ENCODE peak calls at places on chromosomes 1 and 21, in five cellular contexts. X is PC-3; P is CD8-positive, alpha-beta T cell; C is OCI-LY7; Q is GM23338. B is an unnamed sample. For H3K4me1 and H3K36me3, the result is how much of the 10 kb centered on the place peaks cover.

GRCh38 chr21:45130324-45130774 is 56.0 kb downstream of the ADARB1 start:
- DNase-seq in X (peak), C (no peak), P (no peak), Q (no peak), B (no peak)

GRCh38 chr1:214120951-214121350 is 133.2 kb downstream of the PROX1 start:
- DNase-seq in X (no peak), Q (no peak), C (no peak), P (no peak), B (no peak)

GRCh38 chr1:45863117-45863670 is 59.8 kb downstream of the MAST2 start:
- DNase-seq in P (no peak), C (peak), Q (no peak), X (no peak), B (no peak)

GRCh38 chr1:220186752-220187151 is 85.5 kb downstream of the RAB3GAP2 start:
- DNase-seq in Q (no peak), C (no peak), X (no peak), P (no peak), B (no peak)

GRCh38 chr1:61170328-61171238 is 88.2 kb downstream of the NFIA start:
- DNase-seq in X (peak), P (no peak), Q (no peak), C (no peak), B (no peak)

GRCh38 chr1:209707308-209707707 is 2.7 kb downstream of the HSD11B1 start:
- DNase-seq in X (peak), Q (no peak), P (no peak), C (no peak), B (no peak)

GRCh38 chr1:79198841-79199240 is 192.3 kb upstream of the ADGRL4 start:
- DNase-seq in C (no peak), X (peak), Q (no peak), P (no peak), B (no peak)

GRCh38 chr1:224490540-224491537 is 56.2 kb upstream of the WDR26 start:
- DNase-seq in Q (no peak), P (no peak), C (no peak), X (no peak), B (no peak)

GRCh38 chr21:45037986-45038385 is 36.4 kb upstream of the ADARB1 start:
- DNase-seq in Q (no peak), P (no peak), X (no peak), C (no peak), B (no peak)

GRCh38 chr1:150805899-150806298 is 2.2 kb downstream of the CTSK start:
- DNase-seq in P (no peak), C (no peak), Q (peak), X (no peak), B (no peak)

GRCh38 chr1:185846672-185847440 is 112.7 kb downstream of the HMCN1 start:
- DNase-seq in P (no peak), X (no peak), Q (no peak), C (no peak), B (no peak)

GRCh38 chr1:78184460-78185072 is 138.8 kb downstream of the GIPC2 start:
- DNase-seq in C (no peak), X (no peak), P (no peak), Q (no peak), B (no peak)

GRCh38 chr1:23083714-23084480 is 64.6 kb downstream of the KDM1A start:
- DNase-seq in P (no peak), Q (no peak), X (no peak), C (no peak), B (no peak)

GRCh38 chr1:53278294-53278693 is 40.0 kb upstream of the MAGOH start:
- DNase-seq in C (peak), Q (peak), P (peak), X (peak), B (peak)

GRCh38 chr1:179547021-179547535 is 28.7 kb downstream of the NPHS2 start:
- DNase-seq in X (no peak), C (no peak), P (no peak), Q (no peak), B (no peak)

GRCh38 chr21:37564924-37565529 is 198.5 kb downstream of the DYRK1A start:
- DNase-seq in X (peak), Q (no peak), C (no peak), P (no peak), B (no peak)

GRCh38 chr1:116722016-116722838 is 32.0 kb upstream of the CD2 start:
- DNase-seq in C (no peak), Q (no peak), P (no peak), X (peak), B (no peak)

DNA sequence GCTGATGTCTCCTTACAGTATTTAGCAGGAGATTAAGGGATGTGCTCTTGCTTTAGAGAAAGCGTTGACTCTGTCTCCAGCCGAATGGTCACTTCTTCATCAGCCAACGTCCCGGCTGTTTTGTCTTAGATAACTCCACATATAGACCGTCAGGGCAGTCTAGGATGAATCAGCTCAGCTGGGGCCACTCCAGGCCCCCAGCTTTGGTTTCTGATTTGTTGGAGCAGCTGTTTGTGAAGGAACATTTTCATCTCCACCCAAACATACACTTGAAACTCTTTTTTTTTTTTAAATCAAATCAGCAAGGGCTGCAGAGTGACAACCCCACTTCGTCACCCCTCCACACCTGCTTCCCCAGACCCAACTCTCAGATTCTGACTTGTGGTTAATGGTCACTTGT is 206.1 kb upstream of the GALNT2 start:
- DNase-seq in C (no peak), P (no peak), Q (no peak), X (no peak), B (no peak)
- H3K27ac ChIP-seq in C (no peak), P (no peak), Q (no peak), X (no peak), B (no peak)

DNA sequence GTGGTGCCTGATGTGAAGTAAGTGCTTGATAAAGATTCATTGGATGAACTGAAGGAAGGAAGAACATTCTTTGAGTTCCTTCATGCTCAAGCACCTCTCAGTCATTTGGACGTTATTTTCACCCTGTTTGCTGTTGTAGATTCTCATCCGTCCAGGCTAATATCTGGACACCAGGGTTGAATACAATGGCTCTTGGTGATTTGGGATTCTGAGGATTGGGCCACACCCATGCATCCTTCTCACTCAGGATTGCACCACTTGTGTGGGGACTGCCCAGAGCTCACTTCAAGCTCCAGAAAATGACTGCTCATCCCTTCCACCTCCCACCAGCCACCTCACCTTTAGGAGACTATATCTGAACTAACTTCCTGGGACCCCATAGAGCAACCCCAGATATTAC is 117.1 kb upstream of the IPO9 start:
- DNase-seq in P (no peak), Q (no peak), X (no peak), C (no peak), B (no peak)
- H3K4me1 ChIP-seq in P (under half), Q (under half), X (under half), C (under half), B (under half)

GRCh38 chr1:21509351-21510112 is at the start of gene ALPL:
- DNase-seq in C (no peak), X (no peak), P (no peak), Q (peak), B (no peak)

GRCh38 chr1:21508580-21509350 is 458 bp upstream of the ALPL start:
- DNase-seq in P (peak), C (peak), X (peak), Q (peak), B (peak)

GRCh38 chr1:21510113-21510493 is 880 bp downstream of the ALPL start:
- DNase-seq in Q (peak), C (no peak), X (no peak), P (no peak), B (no peak)

GRCh38 chr1:21511579-21512522 is 2.6 kb downstream of the ALPL start:
- DNase-seq in X (no peak), P (no peak), Q (no peak), C (no peak), B (no peak)

DNA sequence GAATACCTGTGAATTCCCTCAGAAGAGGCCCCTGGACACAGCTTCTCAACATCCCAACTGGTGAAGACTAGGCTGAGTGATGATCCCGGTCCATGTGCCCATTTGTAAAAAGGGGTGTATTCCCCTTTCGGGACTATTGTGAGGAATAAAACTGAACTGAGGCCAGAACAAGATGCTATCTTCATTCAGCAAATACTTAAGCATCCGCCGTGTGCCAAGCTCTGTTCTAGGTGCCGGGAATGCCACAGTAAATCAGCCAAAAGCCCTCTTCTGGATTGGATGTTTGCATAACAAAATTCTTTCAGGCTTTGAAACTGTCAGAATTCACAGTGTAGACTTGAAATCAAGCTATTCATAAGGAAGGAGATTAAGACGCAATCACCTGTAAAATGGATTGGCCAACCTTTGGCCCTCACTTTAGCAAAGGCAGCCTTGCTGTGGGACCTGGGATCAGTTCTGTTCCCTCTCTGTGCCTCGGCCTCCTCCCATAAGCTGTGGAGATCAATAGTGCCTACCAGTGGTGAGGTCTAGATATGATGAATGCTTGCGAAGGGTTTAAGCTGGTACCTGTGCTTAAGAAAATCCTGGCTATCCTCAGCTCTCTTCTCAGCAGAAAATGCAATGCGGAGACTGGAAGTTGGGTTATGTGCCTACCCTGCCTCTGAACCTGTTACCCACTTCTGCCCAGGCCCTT is 1.8 kb downstream of the ALPL start:
- DNase-seq in C (no peak), X (no peak), Q (no peak), P (no peak), B (no peak)
- H3K36me3 ChIP-seq in C (under half), X (under half), Q (under half), P (under half), B (under half)

GRCh38 chr1:24383381-24383940 is 30.1 kb downstream of the STPG1 start:
- DNase-seq in P (no peak), Q (no peak), X (no peak), C (no peak), B (no peak)

GRCh38 chr1:24379733-24380315 is 33.8 kb downstream of the STPG1 start:
- DNase-seq in Q (no peak), C (no peak), X (peak), P (no peak), B (no peak)

GRCh38 chr1:24381256-24381655 is 32.3 kb downstream of the STPG1 start:
- DNase-seq in C (no peak), X (no peak), P (no peak), Q (no peak), B (no peak)

GRCh38 chr1:24382165-24382577 is 31.4 kb downstream of the STPG1 start:
- DNase-seq in P (no peak), C (no peak), X (no peak), Q (no peak), B (no peak)

DNA sequence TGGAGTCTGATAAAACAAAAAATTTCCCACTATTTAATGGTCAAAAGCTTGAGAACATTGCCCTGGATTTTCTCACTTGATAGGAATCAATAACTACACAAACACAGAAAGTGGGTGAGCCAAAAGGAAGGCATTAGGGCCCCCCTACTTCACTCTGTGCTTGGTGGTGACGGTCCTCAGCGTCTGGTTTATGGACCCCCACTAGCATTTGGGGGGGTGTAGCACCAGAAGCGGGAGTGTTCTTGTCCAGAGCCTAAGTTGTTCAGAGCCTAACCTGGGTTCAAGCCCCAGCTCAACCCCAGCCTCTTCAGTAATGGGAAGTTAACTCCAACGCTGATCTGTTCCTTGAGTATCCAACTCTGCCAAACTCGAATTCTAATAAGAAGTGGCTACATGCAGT is 33.1 kb downstream of the STPG1 start:
- DNase-seq in Q (no peak), X (no peak), P (no peak), C (no peak), B (no peak)
- H3K27ac ChIP-seq in Q (no peak), X (peak), P (no peak), C (no peak), B (no peak)

DNA sequence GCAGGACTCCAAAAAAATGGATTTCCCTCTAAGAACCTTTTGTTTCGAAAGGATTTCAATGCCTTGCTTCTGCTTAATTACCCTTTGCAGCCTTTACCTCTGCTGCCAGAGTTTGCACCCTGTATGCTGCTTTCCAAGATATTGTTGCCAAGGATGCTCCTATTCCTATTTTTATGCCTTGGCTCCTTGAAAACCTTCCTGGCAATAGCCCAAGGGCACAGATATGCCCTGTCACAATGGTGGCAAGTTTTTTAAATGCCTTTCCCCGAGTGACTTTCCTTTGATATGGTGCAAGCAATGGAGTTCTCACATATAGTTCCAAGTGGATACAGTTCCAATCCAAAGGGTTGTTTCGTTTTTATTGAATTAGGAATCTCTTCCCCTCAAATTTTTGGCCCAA is 1983.0 kb downstream of the MRPL39 start:
- DNase-seq in C (no peak), X (no peak), Q (no peak), P (no peak), B (no peak)
- H3K4me1 ChIP-seq in C (under half), X (under half), Q (under half), P (under half), B (under half)